ENCODE peak calls at places on chromosomes 13 and 19, in six cellular contexts. C, O, M, X, D and B are unnamed samples.

GRCh38 chr19:32196690-32197420 is 148.6 kb upstream of the ZNF507 start:
- DNase-seq in O (no peak), C (no peak), D (no peak), M (no peak), X (no peak), B (no peak)

GRCh38 chr19:21610341-21610740 is 104.9 kb downstream of the ZNF429 start:
- DNase-seq in D (no peak), X (no peak), M (no peak), O (no peak), C (no peak), B (no peak)

GRCh38 chr13:49539746-49540145 is 44.0 kb downstream of the PHF11 start:
- DNase-seq in C (no peak), M (no peak), X (no peak), O (no peak), D (no peak), B (no peak)

GRCh38 chr19:16934489-16934888 is 45.7 kb downstream of the F2RL3 start:
- DNase-seq in X (no peak), D (no peak), M (no peak), O (no peak), C (no peak), B (no peak)

GRCh38 chr19:11142528-11143171 is 12.9 kb downstream of the SPC24 start:
- DNase-seq in X (no peak), D (peak; percentile 17), C (peak; percentile 78), M (no peak), O (peak; percentile 93), B (no peak)

GRCh38 chr13:97600438-97601080 is 166.6 kb downstream of the RAP2A start:
- DNase-seq in M (no peak), X (no peak), C (no peak), O (no peak), D (no peak), B (no peak)

GRCh38 chr13:86282450-86282849 is 483.2 kb upstream of the SLITRK6 start:
- DNase-seq in D (no peak), C (no peak), X (no peak), M (no peak), O (no peak), B (peak; percentile 10)

GRCh38 chr19:18476507-18477041 is 38.6 kb upstream of the ISYNA1 start:
- DNase-seq in O (no peak), X (no peak), D (no peak), M (no peak), C (no peak), B (no peak)

GRCh38 chr13:110509478-110509926 is 52.0 kb downstream of the RAB20 start:
- DNase-seq in M (no peak), D (no peak), X (no peak), C (no peak), O (no peak), B (no peak)

GRCh38 chr19:2993579-2993978 is 16.2 kb downstream of the TLE6 start:
- DNase-seq in O (no peak), X (no peak), M (no peak), D (no peak), C (no peak), B (no peak)

GRCh38 chr13:91242652-91243051 is 104.8 kb upstream of the MIR17HG start:
- DNase-seq in C (no peak), O (no peak), D (no peak), X (no peak), M (no peak), B (no peak)

GRCh38 chr19:40358773-40359172 is 10.3 kb downstream of the PLD3 start:
- DNase-seq in C (no peak), D (no peak), X (peak; percentile 10), M (no peak), O (no peak), B (peak; percentile 75)

GRCh38 chr13:38417241-38417640 is 67.6 kb downstream of the UFM1 start:
- DNase-seq in M (no peak), X (no peak), O (no peak), C (no peak), D (no peak), B (no peak)

GRCh38 chr19:14826006-14826405 is 9.0 kb downstream of the OR7A5 start:
- DNase-seq in D (no peak), X (no peak), O (no peak), M (no peak), C (no peak), B (no peak)